ENCODE peak calls at places on chromosome 15, in seven cellular contexts. One of them, this sample, is unnamed.

GRCh38 chr15:38148476-38148875 is 104.2 kb upstream of the SPRED1 start:
- DNase-seq in activated CD4-positive, alpha-beta T cell treated with anti-CD3 and anti-CD28 coated beads for 48 hours: no peak
- DNase-seq in fibroblast of lung: peak
- DNase-seq in AG09309: no peak
- DNase-seq in 8988T: no peak
- DNase-seq in NCI-H1694 treated with DMSO at 0.1 percent for 48 hours: no peak
- DNase-seq in C1 segment of cervical spinal cord: no peak
- DNase-seq in this sample: no peak

GRCh38 chr15:66515901-66516322 is 10.8 kb downstream of the ZWILCH start:
- DNase-seq in activated CD4-positive, alpha-beta T cell treated with anti-CD3 and anti-CD28 coated beads for 48 hours: no peak
- DNase-seq in fibroblast of lung: peak
- DNase-seq in AG09309: no peak
- DNase-seq in 8988T: peak
- DNase-seq in NCI-H1694 treated with DMSO at 0.1 percent for 48 hours: no peak
- DNase-seq in C1 segment of cervical spinal cord: no peak
- DNase-seq in this sample: no peak

GRCh38 chr15:33089878-33090757 is 104.4 kb downstream of the FMN1 start:
- DNase-seq in activated CD4-positive, alpha-beta T cell treated with anti-CD3 and anti-CD28 coated beads for 48 hours: no peak
- DNase-seq in fibroblast of lung: peak
- DNase-seq in AG09309: no peak
- DNase-seq in 8988T: no peak
- DNase-seq in NCI-H1694 treated with DMSO at 0.1 percent for 48 hours: no peak
- DNase-seq in C1 segment of cervical spinal cord: no peak
- DNase-seq in this sample: no peak

GRCh38 chr15:80246425-80246894 is 5.6 kb downstream of the CTXND1 start:
- DNase-seq in activated CD4-positive, alpha-beta T cell treated with anti-CD3 and anti-CD28 coated beads for 48 hours: no peak
- DNase-seq in fibroblast of lung: no peak
- DNase-seq in AG09309: no peak
- DNase-seq in 8988T: no peak
- DNase-seq in NCI-H1694 treated with DMSO at 0.1 percent for 48 hours: no peak
- DNase-seq in C1 segment of cervical spinal cord: no peak
- DNase-seq in this sample: no peak

GRCh38 chr15:25805006-25805405 is 58.1 kb downstream of the ATP10A start:
- DNase-seq in activated CD4-positive, alpha-beta T cell treated with anti-CD3 and anti-CD28 coated beads for 48 hours: no peak
- DNase-seq in fibroblast of lung: peak
- DNase-seq in AG09309: no peak
- DNase-seq in 8988T: no peak
- DNase-seq in NCI-H1694 treated with DMSO at 0.1 percent for 48 hours: no peak
- DNase-seq in C1 segment of cervical spinal cord: no peak
- DNase-seq in this sample: peak

GRCh38 chr15:80944818-80945217 is 44.8 kb downstream of the MESD start:
- DNase-seq in activated CD4-positive, alpha-beta T cell treated with anti-CD3 and anti-CD28 coated beads for 48 hours: no peak
- DNase-seq in fibroblast of lung: no peak
- DNase-seq in AG09309: no peak
- DNase-seq in 8988T: no peak
- DNase-seq in NCI-H1694 treated with DMSO at 0.1 percent for 48 hours: no peak
- DNase-seq in C1 segment of cervical spinal cord: no peak
- DNase-seq in this sample: no peak

GRCh38 chr15:89531796-89532537 is 35.6 kb upstream of the RHCG start:
- DNase-seq in activated CD4-positive, alpha-beta T cell treated with anti-CD3 and anti-CD28 coated beads for 48 hours: no peak
- DNase-seq in fibroblast of lung: no peak
- DNase-seq in AG09309: no peak
- DNase-seq in 8988T: no peak
- DNase-seq in NCI-H1694 treated with DMSO at 0.1 percent for 48 hours: no peak
- DNase-seq in C1 segment of cervical spinal cord: no peak
- DNase-seq in this sample: no peak

GRCh38 chr15:48063411-48063985 is 57.3 kb upstream of the SLC24A5 start:
- DNase-seq in activated CD4-positive, alpha-beta T cell treated with anti-CD3 and anti-CD28 coated beads for 48 hours: no peak
- DNase-seq in fibroblast of lung: no peak
- DNase-seq in AG09309: no peak
- DNase-seq in 8988T: no peak
- DNase-seq in NCI-H1694 treated with DMSO at 0.1 percent for 48 hours: no peak
- DNase-seq in C1 segment of cervical spinal cord: no peak
- DNase-seq in this sample: no peak

GRCh38 chr15:48992545-48992944 is 28.8 kb upstream of the SHC4 start:
- DNase-seq in activated CD4-positive, alpha-beta T cell treated with anti-CD3 and anti-CD28 coated beads for 48 hours: no peak
- DNase-seq in fibroblast of lung: no peak
- DNase-seq in AG09309: no peak
- DNase-seq in 8988T: no peak
- DNase-seq in NCI-H1694 treated with DMSO at 0.1 percent for 48 hours: no peak
- DNase-seq in C1 segment of cervical spinal cord: no peak
- DNase-seq in this sample: no peak

GRCh38 chr15:25240461-25241021 is 198.3 kb downstream of the UBE3A start:
- DNase-seq in activated CD4-positive, alpha-beta T cell treated with anti-CD3 and anti-CD28 coated beads for 48 hours: no peak
- DNase-seq in fibroblast of lung: no peak
- DNase-seq in AG09309: no peak
- DNase-seq in 8988T: no peak
- DNase-seq in NCI-H1694 treated with DMSO at 0.1 percent for 48 hours: no peak
- DNase-seq in C1 segment of cervical spinal cord: no peak
- DNase-seq in this sample: no peak

GRCh38 chr15:90151989-90152645 is 49.0 kb upstream of the SEMA4B start:
- DNase-seq in activated CD4-positive, alpha-beta T cell treated with anti-CD3 and anti-CD28 coated beads for 48 hours: no peak
- DNase-seq in fibroblast of lung: no peak
- DNase-seq in AG09309: no peak
- DNase-seq in 8988T: no peak
- DNase-seq in NCI-H1694 treated with DMSO at 0.1 percent for 48 hours: no peak
- DNase-seq in C1 segment of cervical spinal cord: no peak
- DNase-seq in this sample: no peak

GRCh38 chr15:62578548-62578947 is 413.5 kb upstream of the C2CD4B start:
- DNase-seq in activated CD4-positive, alpha-beta T cell treated with anti-CD3 and anti-CD28 coated beads for 48 hours: no peak
- DNase-seq in fibroblast of lung: no peak
- DNase-seq in AG09309: no peak
- DNase-seq in 8988T: no peak
- DNase-seq in NCI-H1694 treated with DMSO at 0.1 percent for 48 hours: no peak
- DNase-seq in C1 segment of cervical spinal cord: no peak
- DNase-seq in this sample: no peak

GRCh38 chr15:98943609-98944111 is 63.9 kb downstream of the PGPEP1L start:
- DNase-seq in activated CD4-positive, alpha-beta T cell treated with anti-CD3 and anti-CD28 coated beads for 48 hours: no peak
- DNase-seq in fibroblast of lung: peak
- DNase-seq in AG09309: no peak
- DNase-seq in 8988T: no peak
- DNase-seq in NCI-H1694 treated with DMSO at 0.1 percent for 48 hours: no peak
- DNase-seq in C1 segment of cervical spinal cord: no peak
- DNase-seq in this sample: peak

GRCh38 chr15:33547876-33548275 is 237.1 kb downstream of the RYR3 start:
- DNase-seq in activated CD4-positive, alpha-beta T cell treated with anti-CD3 and anti-CD28 coated beads for 48 hours: peak
- DNase-seq in fibroblast of lung: peak
- DNase-seq in AG09309: no peak
- DNase-seq in 8988T: no peak
- DNase-seq in NCI-H1694 treated with DMSO at 0.1 percent for 48 hours: no peak
- DNase-seq in C1 segment of cervical spinal cord: no peak
- DNase-seq in this sample: no peak

GRCh38 chr15:82810863-82811421 is 1.5 kb downstream of the WHAMM start:
- DNase-seq in activated CD4-positive, alpha-beta T cell treated with anti-CD3 and anti-CD28 coated beads for 48 hours: peak
- DNase-seq in fibroblast of lung: no peak
- DNase-seq in AG09309: no peak
- DNase-seq in 8988T: no peak
- DNase-seq in NCI-H1694 treated with DMSO at 0.1 percent for 48 hours: no peak
- DNase-seq in C1 segment of cervical spinal cord: no peak
- DNase-seq in this sample: peak

GRCh38 chr15:71011503-71012155 is 103.6 kb upstream of the THSD4 start:
- DNase-seq in activated CD4-positive, alpha-beta T cell treated with anti-CD3 and anti-CD28 coated beads for 48 hours: no peak
- DNase-seq in fibroblast of lung: peak
- DNase-seq in AG09309: peak
- DNase-seq in 8988T: no peak
- DNase-seq in NCI-H1694 treated with DMSO at 0.1 percent for 48 hours: peak
- DNase-seq in C1 segment of cervical spinal cord: no peak
- DNase-seq in this sample: peak

GRCh38 chr15:90598679-90599078 is 69.0 kb downstream of the CRTC3 start:
- DNase-seq in activated CD4-positive, alpha-beta T cell treated with anti-CD3 and anti-CD28 coated beads for 48 hours: no peak
- DNase-seq in fibroblast of lung: no peak
- DNase-seq in AG09309: no peak
- DNase-seq in 8988T: no peak
- DNase-seq in NCI-H1694 treated with DMSO at 0.1 percent for 48 hours: no peak
- DNase-seq in C1 segment of cervical spinal cord: no peak
- DNase-seq in this sample: no peak

GRCh38 chr15:62390793-62391543 is 225.9 kb upstream of the C2CD4B start:
- DNase-seq in activated CD4-positive, alpha-beta T cell treated with anti-CD3 and anti-CD28 coated beads for 48 hours: peak
- DNase-seq in fibroblast of lung: peak
- DNase-seq in AG09309: no peak
- DNase-seq in 8988T: peak
- DNase-seq in NCI-H1694 treated with DMSO at 0.1 percent for 48 hours: no peak
- DNase-seq in C1 segment of cervical spinal cord: peak
- DNase-seq in this sample: peak

GRCh38 chr15:82663186-82663600 is 16.0 kb upstream of the CPEB1 start:
- DNase-seq in activated CD4-positive, alpha-beta T cell treated with anti-CD3 and anti-CD28 coated beads for 48 hours: peak
- DNase-seq in fibroblast of lung: peak
- DNase-seq in AG09309: no peak
- DNase-seq in 8988T: no peak
- DNase-seq in NCI-H1694 treated with DMSO at 0.1 percent for 48 hours: no peak
- DNase-seq in C1 segment of cervical spinal cord: no peak
- DNase-seq in this sample: no peak

GRCh38 chr15:95715919-95716318 is 614.6 kb upstream of the NR2F2 start:
- DNase-seq in activated CD4-positive, alpha-beta T cell treated with anti-CD3 and anti-CD28 coated beads for 48 hours: no peak
- DNase-seq in fibroblast of lung: peak
- DNase-seq in AG09309: no peak
- DNase-seq in 8988T: no peak
- DNase-seq in NCI-H1694 treated with DMSO at 0.1 percent for 48 hours: no peak
- DNase-seq in C1 segment of cervical spinal cord: no peak
- DNase-seq in this sample: no peak

GRCh38 chr15:42138411-42138810 is 18.0 kb downstream of the PLA2G4F start:
- DNase-seq in activated CD4-positive, alpha-beta T cell treated with anti-CD3 and anti-CD28 coated beads for 48 hours: no peak
- DNase-seq in fibroblast of lung: no peak
- DNase-seq in AG09309: no peak
- DNase-seq in 8988T: no peak
- DNase-seq in NCI-H1694 treated with DMSO at 0.1 percent for 48 hours: no peak
- DNase-seq in C1 segment of cervical spinal cord: no peak
- DNase-seq in this sample: no peak

GRCh38 chr15:34726407-34727100 is 28.2 kb downstream of the GJD2 start:
- DNase-seq in activated CD4-positive, alpha-beta T cell treated with anti-CD3 and anti-CD28 coated beads for 48 hours: no peak
- DNase-seq in fibroblast of lung: peak
- DNase-seq in AG09309: no peak
- DNase-seq in 8988T: no peak
- DNase-seq in NCI-H1694 treated with DMSO at 0.1 percent for 48 hours: no peak
- DNase-seq in C1 segment of cervical spinal cord: no peak
- DNase-seq in this sample: no peak